ENCODE peak calls at places on chromosomes 2 and 18, in five cellular contexts. E is stomach, M is sigmoid colon, Y is K562, K is HCT116. H is an unnamed sample. For H3K27me3 and H3K4me1, the result is how much of the 10 kb centered on the place peaks cover.

GRCh38 chr18:49519041-49519971 is 32.3 kb upstream of the C18orf32 start:
- DNase-seq in E (no peak), M (peak), Y (no peak), K (no peak), H (peak)

GRCh38 chr2:112340416-112340815 is 65.0 kb downstream of the ZC3H6 start:
- DNase-seq in E (no peak), M (no peak), Y (no peak), K (no peak), H (no peak)

GRCh38 chr2:95670167-95670566 is 78.4 kb downstream of the TRIM43 start:
- DNase-seq in E (no peak), M (no peak), Y (no peak), K (no peak), H (no peak)

GRCh38 chr18:59516356-59517155 is 157.5 kb upstream of the LMAN1 start:
- DNase-seq in E (no peak), M (peak), Y (peak), K (no peak), H (no peak)

GRCh38 chr18:24364177-24364576 is 33.4 kb downstream of the OSBPL1A start:
- DNase-seq in E (no peak), M (no peak), Y (no peak), K (no peak), H (no peak)

GRCh38 chr2:168993538-168993937 is 37.6 kb downstream of the ABCB11 start:
- DNase-seq in E (no peak), M (no peak), Y (no peak), K (no peak), H (no peak)

GRCh38 chr2:172179045-172179742 is 76.5 kb upstream of the DLX2 start:
- DNase-seq in E (no peak), M (no peak), Y (no peak), K (no peak), H (no peak)

GRCh38 chr18:72910045-72910444 is 42.3 kb upstream of the NETO1 start:
- DNase-seq in E (no peak), M (no peak), Y (no peak), K (no peak), H (no peak)

GRCh38 chr2:185456517-185456916 is 282.1 kb upstream of the FSIP2 start:
- DNase-seq in E (no peak), M (no peak), Y (no peak), K (no peak), H (no peak)

GRCh38 chr2:24919977-24920812 is at the start of gene ADCY3:
- DNase-seq in E (peak), M (peak), Y (peak), K (no peak), H (peak)

GRCh38 chr2:134206573-134206972 is 47.3 kb upstream of the MGAT5 start:
- DNase-seq in E (peak), M (no peak), Y (no peak), K (no peak), H (no peak)

GRCh38 chr2:231370749-231371429 is 24.6 kb upstream of the B3GNT7 start:
- DNase-seq in E (no peak), M (no peak), Y (no peak), K (no peak), H (peak)

GRCh38 chr2:85648619-85649018 is 19.4 kb downstream of the SFTPB start:
- DNase-seq in E (no peak), M (no peak), Y (peak), K (no peak), H (no peak)

GRCh38 chr2:32755666-32756065 is 127.8 kb downstream of the TTC27 start:
- DNase-seq in E (no peak), M (no peak), Y (no peak), K (no peak), H (no peak)

GRCh38 chr2:172639823-172640222 is 83.9 kb downstream of the PDK1 start:
- DNase-seq in E (no peak), M (no peak), Y (no peak), K (no peak), H (no peak)

GRCh38 chr2:147135401-147135800 is 709.4 kb upstream of the ACVR2A start:
- DNase-seq in E (no peak), M (no peak), Y (no peak), K (no peak), H (no peak)

GRCh38 chr2:176582990-176583481 is 313.8 kb downstream of the MTX2 start:
- DNase-seq in E (no peak), M (peak), Y (no peak), K (peak), H (no peak)
- TF ChIP-seq POLR2AphosphoS5 in E (no peak), M (peak), Y (no peak), K (peak), H (no peak)

DNA sequence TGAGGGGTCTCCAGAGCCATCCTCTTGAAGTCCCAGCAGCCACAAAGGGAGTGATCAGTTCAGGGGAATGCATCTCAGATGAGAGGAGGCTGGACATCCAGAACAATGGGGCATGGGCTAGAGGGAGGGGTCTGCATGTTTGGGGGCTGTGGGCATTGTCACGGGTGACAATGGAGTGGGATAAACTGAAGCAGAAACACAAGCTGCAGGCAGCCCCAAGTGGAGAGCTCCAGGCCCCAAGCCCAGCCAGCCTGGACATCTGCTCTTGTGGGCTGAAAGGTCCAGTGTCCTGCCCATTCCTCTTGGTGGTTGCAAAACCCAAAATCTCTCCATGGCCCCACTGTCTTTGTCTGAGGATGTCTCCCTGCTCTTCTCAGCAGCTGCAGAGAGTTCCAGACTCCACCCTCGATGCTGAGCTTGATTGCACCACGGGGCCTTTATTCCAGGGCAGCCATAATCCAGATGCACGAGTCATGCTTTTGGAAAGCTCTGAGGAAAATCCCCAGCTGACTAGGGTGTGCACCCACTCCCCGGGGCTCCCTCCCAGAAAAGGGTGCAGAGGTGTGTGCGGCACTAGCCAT is 149.4 kb downstream of the TNS1 start:
- DNase-seq in E (no peak), M (peak), Y (no peak), K (no peak), H (peak)
- H3K27me3 ChIP-seq in E (under half), M (under half), Y (under half), K (under half), H (under half)

GRCh38 chr2:70132244-70133126 is 45.2 kb downstream of the PCBP1 start:
- DNase-seq in E (peak), M (no peak), Y (no peak), K (no peak), H (peak)

GRCh38 chr2:70127920-70128444 is 40.7 kb downstream of the PCBP1 start:
- DNase-seq in E (no peak), M (no peak), Y (no peak), K (no peak), H (no peak)

GRCh38 chr2:70133127-70133452 is 45.8 kb downstream of the PCBP1 start:
- DNase-seq in E (no peak), M (no peak), Y (no peak), K (no peak), H (no peak)

GRCh38 chr2:70133521-70134348 is 46.5 kb downstream of the PCBP1 start:
- DNase-seq in E (no peak), M (no peak), Y (no peak), K (no peak), H (peak)
- H3K4me1 ChIP-seq in E (half or more), M (under half), Y (half or more), K (half or more), H (half or more)

GRCh38 chr2:9097871-9098270 is 94.4 kb upstream of the MBOAT2 start:
- DNase-seq in E (no peak), M (no peak), Y (no peak), K (no peak), H (no peak)

GRCh38 chr2:9097239-9097638 is 93.8 kb upstream of the MBOAT2 start:
- DNase-seq in E (no peak), M (no peak), Y (no peak), K (no peak), H (no peak)

GRCh38 chr2:9100080-9100876 is 96.8 kb upstream of the MBOAT2 start:
- DNase-seq in E (no peak), M (no peak), Y (no peak), K (no peak), H (no peak)

GRCh38 chr2:9101763-9102425 is 98.4 kb upstream of the MBOAT2 start:
- DNase-seq in E (no peak), M (no peak), Y (no peak), K (no peak), H (no peak)

GRCh38 chr2:9099341-9099751 is 95.9 kb upstream of the MBOAT2 start:
- DNase-seq in E (no peak), M (no peak), Y (no peak), K (no peak), H (no peak)
- TF ChIP-seq POLR2AphosphoS5 in E (no peak), M (no peak), Y (no peak), K (no peak), H (no peak)

DNA sequence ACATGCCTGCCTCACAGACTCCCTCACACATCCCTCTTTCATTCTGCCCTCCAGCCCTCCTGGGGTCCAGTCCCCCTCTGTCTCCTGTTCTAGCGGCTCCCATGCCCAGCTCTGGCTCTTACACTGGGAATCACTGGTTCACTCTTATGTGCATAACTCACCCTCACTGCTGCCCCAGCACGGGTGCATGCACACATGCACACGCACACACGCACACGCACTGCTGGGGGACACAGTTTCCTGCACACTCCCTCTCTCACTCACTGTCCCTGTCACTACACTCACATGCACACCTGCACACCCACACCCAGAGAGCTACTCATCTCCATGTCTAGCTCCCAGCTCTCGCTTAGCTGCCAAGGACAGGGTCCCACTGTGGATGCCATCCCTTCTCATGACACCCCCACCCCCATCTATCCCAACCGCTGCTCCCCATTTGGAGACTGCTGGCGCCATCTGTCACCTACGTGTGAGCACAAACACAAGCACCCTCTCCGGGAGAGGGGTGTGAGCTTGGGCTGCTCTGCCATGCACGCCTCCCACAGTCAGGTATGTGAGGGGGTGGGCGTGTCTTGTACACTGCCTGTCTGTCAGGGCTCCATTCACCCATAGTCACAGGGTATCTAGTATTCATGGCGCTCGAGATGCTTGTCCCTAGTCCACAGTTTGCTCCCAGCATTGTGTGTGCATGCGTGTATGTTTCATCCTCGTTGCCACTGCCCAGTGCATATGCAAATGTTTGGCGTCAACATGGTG is 1.8 kb downstream of the ASIC4 start:
- DNase-seq in E (no peak), M (no peak), Y (no peak), K (no peak), H (no peak)
- H3K27me3 ChIP-seq in E (half or more), M (under half), Y (under half), K (under half), H (under half)

H was measured in spleen.